ENCODE peak calls at places on chromosome 10, in four cellular contexts. One of them, this sample, is unnamed.
A peak's percentile ranks its signal among the peaks of the same experiment; 100 is the strongest.

GRCh38 chr10:48594371-48594770 is 10.5 kb downstream of the ARHGAP22 start:
- DNase-seq in fibroblast of the aortic adventitia: no peak
- DNase-seq in epithelial cell of esophagus: no peak
- DNase-seq in pancreas: no peak
- DNase-seq in this sample: no peak

GRCh38 chr10:116098411-116099019 is 174.5 kb downstream of the GFRA1 start:
- DNase-seq in fibroblast of the aortic adventitia: no peak
- DNase-seq in epithelial cell of esophagus: no peak
- DNase-seq in pancreas: no peak
- DNase-seq in this sample: no peak

GRCh38 chr10:116787893-116788665 is 45.7 kb upstream of the HSPA12A start:
- DNase-seq in fibroblast of the aortic adventitia: peak; percentile 66
- DNase-seq in epithelial cell of esophagus: peak; percentile 53
- DNase-seq in pancreas: peak; percentile 82
- DNase-seq in this sample: peak; percentile 74

GRCh38 chr10:49682879-49683278 is 3.4 kb downstream of the C10orf53 start:
- DNase-seq in fibroblast of the aortic adventitia: no peak
- DNase-seq in epithelial cell of esophagus: no peak
- DNase-seq in pancreas: no peak
- DNase-seq in this sample: no peak

GRCh38 chr10:9268176-9268575 is 1213.7 kb downstream of the GATA3 start:
- DNase-seq in fibroblast of the aortic adventitia: no peak
- DNase-seq in epithelial cell of esophagus: no peak
- DNase-seq in pancreas: no peak
- DNase-seq in this sample: no peak

GRCh38 chr10:84244651-84245270 is at the start of gene RGR:
- DNase-seq in fibroblast of the aortic adventitia: no peak
- DNase-seq in epithelial cell of esophagus: no peak
- DNase-seq in pancreas: no peak
- DNase-seq in this sample: no peak

GRCh38 chr10:51733061-51733460 is 33.7 kb upstream of the CSTF2T start:
- DNase-seq in fibroblast of the aortic adventitia: peak; percentile 56
- DNase-seq in epithelial cell of esophagus: no peak
- DNase-seq in pancreas: no peak
- DNase-seq in this sample: peak; percentile 21

GRCh38 chr10:25896421-25896820 is 37.6 kb upstream of the MYO3A start:
- DNase-seq in fibroblast of the aortic adventitia: no peak
- DNase-seq in epithelial cell of esophagus: no peak
- DNase-seq in pancreas: no peak
- DNase-seq in this sample: no peak

GRCh38 chr10:52785418-52785817 is 12.8 kb upstream of the MBL2 start:
- DNase-seq in fibroblast of the aortic adventitia: no peak
- DNase-seq in epithelial cell of esophagus: peak; percentile 55
- DNase-seq in pancreas: no peak
- DNase-seq in this sample: no peak

GRCh38 chr10:30155401-30155800 is 96.0 kb upstream of the JCAD start:
- DNase-seq in fibroblast of the aortic adventitia: no peak
- DNase-seq in epithelial cell of esophagus: no peak
- DNase-seq in pancreas: no peak
- DNase-seq in this sample: peak; percentile 36

GRCh38 chr10:76117949-76118348 is 686.5 kb downstream of the LRMDA start:
- DNase-seq in fibroblast of the aortic adventitia: peak; percentile 19
- DNase-seq in epithelial cell of esophagus: peak; percentile 75
- DNase-seq in pancreas: no peak
- DNase-seq in this sample: no peak

GRCh38 chr10:24722131-24722675 is 1.5 kb downstream of the ARHGAP21 start:
- DNase-seq in fibroblast of the aortic adventitia: peak; percentile 52
- DNase-seq in epithelial cell of esophagus: peak; percentile 45
- DNase-seq in pancreas: no peak
- DNase-seq in this sample: no peak

GRCh38 chr10:65611592-65611991 is 1314.2 kb upstream of the LRRTM3 start:
- DNase-seq in fibroblast of the aortic adventitia: peak; percentile 0
- DNase-seq in epithelial cell of esophagus: no peak
- DNase-seq in pancreas: no peak
- DNase-seq in this sample: peak; percentile 44

GRCh38 chr10:24299587-24300258 is 90.8 kb downstream of the KIAA1217 start:
- DNase-seq in fibroblast of the aortic adventitia: peak; percentile 57
- DNase-seq in epithelial cell of esophagus: peak; percentile 66
- DNase-seq in pancreas: no peak
- DNase-seq in this sample: peak; percentile 82

GRCh38 chr10:126569513-126570447 is 100.7 kb downstream of the C10orf90 start:
- DNase-seq in fibroblast of the aortic adventitia: peak; percentile 90
- DNase-seq in epithelial cell of esophagus: peak; percentile 62
- DNase-seq in pancreas: no peak
- DNase-seq in this sample: peak; percentile 92

GRCh38 chr10:28661035-28661434 is 16.3 kb upstream of the BAMBI start:
- DNase-seq in fibroblast of the aortic adventitia: peak; percentile 92
- DNase-seq in epithelial cell of esophagus: peak; percentile 80
- DNase-seq in pancreas: no peak
- DNase-seq in this sample: peak; percentile 89

GRCh38 chr10:133276100-133276434 is 601 bp downstream of the ADAM8 start:
- DNase-seq in fibroblast of the aortic adventitia: no peak
- DNase-seq in epithelial cell of esophagus: no peak
- DNase-seq in pancreas: no peak
- DNase-seq in this sample: no peak

GRCh38 chr10:8137726-8138125 is 83.2 kb downstream of the GATA3 start:
- DNase-seq in fibroblast of the aortic adventitia: no peak
- DNase-seq in epithelial cell of esophagus: no peak
- DNase-seq in pancreas: no peak
- DNase-seq in this sample: no peak

GRCh38 chr10:123781956-123782500 is 109.6 kb downstream of the CPXM2 start:
- DNase-seq in fibroblast of the aortic adventitia: peak; percentile 21
- DNase-seq in epithelial cell of esophagus: peak; percentile 58
- DNase-seq in pancreas: no peak
- DNase-seq in this sample: no peak

GRCh38 chr10:73095479-73096021 is 1.1 kb downstream of the P4HA1 start:
- DNase-seq in fibroblast of the aortic adventitia: peak; percentile 89
- DNase-seq in epithelial cell of esophagus: peak; percentile 37
- DNase-seq in pancreas: no peak
- DNase-seq in this sample: peak; percentile 90

GRCh38 chr10:660413-660979 is 29.0 kb downstream of the DIP2C start:
- DNase-seq in fibroblast of the aortic adventitia: no peak
- DNase-seq in epithelial cell of esophagus: no peak
- DNase-seq in pancreas: no peak
- DNase-seq in this sample: no peak

GRCh38 chr10:6292741-6293151 is 90.0 kb downstream of the PFKFB3 start:
- DNase-seq in fibroblast of the aortic adventitia: no peak
- DNase-seq in epithelial cell of esophagus: no peak
- DNase-seq in pancreas: no peak
- DNase-seq in this sample: no peak

GRCh38 chr10:4429538-4429937 is 396.5 kb upstream of the AKR1E2 start:
- DNase-seq in fibroblast of the aortic adventitia: no peak
- DNase-seq in epithelial cell of esophagus: no peak
- DNase-seq in pancreas: no peak
- DNase-seq in this sample: no peak
- H3K4me3 ChIP-seq in fibroblast of the aortic adventitia: no peak overlapping the region
- H3K4me3 ChIP-seq in epithelial cell of esophagus: no peak overlapping the region
- H3K4me3 ChIP-seq in pancreas: no peak overlapping the region
- H3K4me3 ChIP-seq in this sample: no peak overlapping the region

GRCh38 chr10:70480254-70480861 is 1.8 kb downstream of the PALD1 start:
- DNase-seq in fibroblast of the aortic adventitia: no peak
- DNase-seq in epithelial cell of esophagus: no peak
- DNase-seq in pancreas: peak; percentile 87
- DNase-seq in this sample: no peak
- H3K4me3 ChIP-seq in fibroblast of the aortic adventitia: no peak overlapping the region
- H3K4me3 ChIP-seq in epithelial cell of esophagus: no peak overlapping the region
- H3K4me3 ChIP-seq in pancreas: no peak overlapping the region
- H3K4me3 ChIP-seq in this sample: no peak overlapping the region

GRCh38 chr10:129756912-129757861 is 206.9 kb downstream of the EBF3 start:
- DNase-seq in fibroblast of the aortic adventitia: peak; percentile 49
- DNase-seq in epithelial cell of esophagus: peak; percentile 9
- DNase-seq in pancreas: no peak
- DNase-seq in this sample: peak; percentile 37
- H3K4me3 ChIP-seq in fibroblast of the aortic adventitia: peak overlapping the region; percentile 26
- H3K4me3 ChIP-seq in epithelial cell of esophagus: no peak overlapping the region
- H3K4me3 ChIP-seq in pancreas: peak overlapping the region; percentile 4
- H3K4me3 ChIP-seq in this sample: no peak overlapping the region

GRCh38 chr10:131996508-131997365 is 15.0 kb upstream of the BNIP3 start:
- DNase-seq in fibroblast of the aortic adventitia: no peak
- DNase-seq in epithelial cell of esophagus: no peak
- DNase-seq in pancreas: peak; percentile 88
- DNase-seq in this sample: no peak
- H3K4me3 ChIP-seq in fibroblast of the aortic adventitia: no peak overlapping the region
- H3K4me3 ChIP-seq in epithelial cell of esophagus: no peak overlapping the region
- H3K4me3 ChIP-seq in pancreas: no peak overlapping the region
- H3K4me3 ChIP-seq in this sample: no peak overlapping the region

DNA sequence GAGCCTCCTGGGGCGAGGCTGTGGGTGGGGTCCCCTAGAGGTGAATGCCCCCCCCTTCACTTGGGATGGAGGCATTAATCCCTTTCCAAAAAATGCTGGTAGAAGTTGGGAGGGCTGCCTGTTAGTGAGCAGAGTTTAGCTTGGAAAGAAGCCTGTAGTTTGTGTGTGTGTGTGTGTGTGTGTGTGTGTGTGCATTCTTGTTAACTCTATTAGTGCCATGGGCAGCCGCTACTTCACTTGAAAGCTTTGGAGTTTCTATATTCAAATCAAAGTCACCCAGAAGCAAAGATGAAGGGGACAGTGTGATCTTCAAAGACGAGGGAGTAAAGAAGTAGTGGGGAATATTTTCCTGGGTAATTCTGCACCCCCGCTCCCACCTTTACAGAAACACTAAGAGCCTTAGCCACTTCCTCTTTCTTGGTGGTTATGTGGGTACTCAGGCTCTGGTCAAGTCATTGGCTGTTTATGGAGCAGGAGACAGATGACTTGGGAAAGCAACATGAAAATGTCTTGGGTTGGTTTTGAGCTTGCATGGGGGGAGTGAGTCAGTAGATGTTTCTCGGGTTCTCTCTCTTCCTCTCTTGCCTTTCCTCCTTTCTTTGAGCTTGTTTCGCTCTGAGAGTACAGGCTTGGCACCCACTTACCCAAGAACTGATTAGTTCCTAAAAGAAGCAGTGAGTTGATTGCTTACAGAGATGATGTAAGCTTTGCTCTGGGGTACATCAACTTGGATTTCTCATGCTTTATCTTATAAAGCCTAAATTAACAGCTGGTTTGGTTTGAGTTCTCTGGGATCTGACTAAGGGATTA is 35.9 kb downstream of the TCF7L2 start:
- DNase-seq in fibroblast of the aortic adventitia: peak; percentile 90
- DNase-seq in epithelial cell of esophagus: peak; percentile 20
- DNase-seq in pancreas: no peak
- DNase-seq in this sample: peak; percentile 56
- H3K4me3 ChIP-seq in fibroblast of the aortic adventitia: no peak overlapping the region
- H3K4me3 ChIP-seq in epithelial cell of esophagus: no peak overlapping the region
- H3K4me3 ChIP-seq in pancreas: no peak overlapping the region
- H3K4me3 ChIP-seq in this sample: no peak overlapping the region

GRCh38 chr10:113555751-113556150 is 2.9 kb downstream of the HABP2 start:
- DNase-seq in fibroblast of the aortic adventitia: no peak
- DNase-seq in epithelial cell of esophagus: no peak
- DNase-seq in pancreas: no peak
- DNase-seq in this sample: no peak

GRCh38 chr10:113553149-113553548 is 296 bp downstream of the HABP2 start:
- DNase-seq in fibroblast of the aortic adventitia: no peak
- DNase-seq in epithelial cell of esophagus: no peak
- DNase-seq in pancreas: no peak
- DNase-seq in this sample: no peak

GRCh38 chr10:113552723-113553122 is at the start of gene HABP2:
- DNase-seq in fibroblast of the aortic adventitia: no peak
- DNase-seq in epithelial cell of esophagus: no peak
- DNase-seq in pancreas: no peak
- DNase-seq in this sample: no peak

GRCh38 chr10:113555245-113555644 is 2.4 kb downstream of the HABP2 start:
- DNase-seq in fibroblast of the aortic adventitia: no peak
- DNase-seq in epithelial cell of esophagus: no peak
- DNase-seq in pancreas: no peak
- DNase-seq in this sample: no peak

DNA sequence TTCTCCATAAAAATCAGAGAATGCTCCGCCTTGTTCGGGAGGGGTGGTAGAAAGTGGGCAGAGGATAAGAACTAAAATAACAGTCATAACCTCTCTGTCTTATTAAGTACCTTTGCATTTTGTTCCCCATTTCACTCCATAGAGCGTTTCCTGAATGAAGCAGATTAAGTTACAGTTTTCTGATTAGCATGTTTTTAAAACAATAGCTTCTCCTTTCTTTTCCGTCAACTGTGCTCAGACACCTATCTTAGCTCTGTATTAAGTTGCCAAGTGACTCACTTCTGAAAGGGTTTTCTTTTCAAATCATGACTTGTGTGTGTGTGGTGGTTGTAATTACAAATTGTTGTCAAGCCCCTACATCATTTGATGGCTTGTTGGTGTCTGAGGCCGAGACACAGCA is 1.4 kb downstream of the HABP2 start:
- DNase-seq in fibroblast of the aortic adventitia: no peak
- DNase-seq in epithelial cell of esophagus: peak; percentile 50
- DNase-seq in pancreas: no peak
- DNase-seq in this sample: no peak
- H3K4me3 ChIP-seq in fibroblast of the aortic adventitia: no peak overlapping the region
- H3K4me3 ChIP-seq in epithelial cell of esophagus: no peak overlapping the region
- H3K4me3 ChIP-seq in pancreas: peak overlapping the region; percentile 13
- H3K4me3 ChIP-seq in this sample: no peak overlapping the region

This sample was measured in cardiac fibroblast.